ENCODE peak calls at places on chromosome 4, in ten cellular contexts. W is PC-9; S is esophagus muscularis mucosa; D is SK-N-SH; J is PC-3; P is stomach; Q is right atrium auricular region; V is CD4-positive, alpha-beta memory T cell; L is adipocyte; I is GM23248. O is an unnamed sample.
A peak's percentile ranks its signal among the peaks of the same experiment; 100 is the strongest.

GRCh38 chr4:103626296-103626695 is 93.5 kb downstream of the TACR3 start:
- DNase-seq in W (no peak), S (no peak), D (no peak), J (no peak), P (no peak), Q (no peak), V (no peak), L (no peak), I (no peak), O (no peak)

GRCh38 chr4:71602271-71602890 is 181.5 kb downstream of the GC start:
- DNase-seq in W (no peak), S (no peak), D (no peak), J (peak; percentile 48), P (no peak), Q (no peak), V (no peak), L (no peak), I (peak; percentile 18), O (no peak)

GRCh38 chr4:40194602-40195161 is 2.1 kb upstream of the RHOH start:
- DNase-seq in W (no peak), S (no peak), D (peak; percentile 23), J (no peak), P (no peak), Q (no peak), V (peak; percentile 77), L (peak; percentile 24), I (no peak), O (no peak)

GRCh38 chr4:37438880-37439279 is 194.3 kb downstream of the NWD2 start:
- DNase-seq in W (peak; percentile 59), S (no peak), D (no peak), J (peak; percentile 49), P (no peak), Q (no peak), V (no peak), L (peak; percentile 17), I (peak; percentile 16), O (no peak)

GRCh38 chr4:94462572-94462971 is 10.8 kb downstream of the PDLIM5 start:
- DNase-seq in W (no peak), S (no peak), D (no peak), J (peak; percentile 52), P (no peak), Q (no peak), V (no peak), L (peak; percentile 29), I (no peak), O (no peak)

GRCh38 chr4:85697864-85698263 is 222.9 kb downstream of the ARHGAP24 start:
- DNase-seq in W (no peak), S (no peak), D (no peak), J (no peak), P (no peak), Q (no peak), V (no peak), L (no peak), I (no peak), O (no peak)

GRCh38 chr4:10117424-10118354 is 1.1 kb upstream of the WDR1 start:
- DNase-seq in W (no peak), S (no peak), D (no peak), J (no peak), P (no peak), Q (no peak), V (peak; percentile 72), L (no peak), I (peak; percentile 39), O (peak; percentile 55)

GRCh38 chr4:110130578-110131358 is 67.6 kb downstream of the ELOVL6 start:
- DNase-seq in W (peak; percentile 43), S (no peak), D (no peak), J (peak; percentile 35), P (no peak), Q (no peak), V (no peak), L (no peak), I (no peak), O (no peak)

DNA sequence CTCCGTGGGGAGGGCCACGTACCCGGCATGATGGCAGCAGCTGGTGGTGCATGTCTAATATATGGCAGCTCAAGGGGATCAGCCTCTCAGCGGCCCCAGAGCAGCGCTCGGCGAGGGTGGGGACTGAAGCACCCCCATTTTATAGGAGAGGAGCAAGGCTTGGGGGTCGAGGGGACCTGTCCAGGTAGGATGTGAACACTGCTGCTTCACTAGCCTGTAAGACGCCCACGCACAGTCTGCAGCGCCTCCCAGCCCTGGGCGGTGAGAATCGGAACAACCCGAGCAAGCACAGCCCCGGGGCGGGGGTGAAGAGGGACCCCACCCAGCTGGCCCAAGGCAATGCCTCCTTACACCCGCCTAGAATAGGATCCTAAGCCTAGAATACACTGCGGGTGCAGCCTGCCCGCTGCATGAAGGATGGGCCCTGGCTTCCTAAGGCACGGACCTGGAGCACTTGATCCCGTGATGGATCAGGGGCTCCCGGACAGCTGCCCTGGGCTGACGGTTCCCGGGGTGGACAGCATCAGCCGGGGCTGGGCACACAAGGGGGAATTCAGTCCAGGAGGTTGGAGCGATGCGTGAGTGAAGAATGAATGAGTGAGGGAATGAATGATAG is 17.6 kb downstream of the ADRA2C start:
- DNase-seq in W (no peak), S (no peak), D (no peak), J (peak; percentile 35), P (no peak), Q (no peak), V (no peak), L (no peak), I (peak; percentile 48), O (no peak)
- H3K4me3 ChIP-seq in W (no peak overlapping the region), S (no peak overlapping the region), D (no peak overlapping the region), J (no peak overlapping the region), P (no peak overlapping the region), Q (no peak overlapping the region), V (no peak overlapping the region), L (no peak overlapping the region), I (no peak overlapping the region), O (no peak overlapping the region)

GRCh38 chr4:2827071-2827873 is 16.4 kb upstream of the ADD1 start:
- DNase-seq in W (no peak), S (no peak), D (no peak), J (no peak), P (no peak), Q (no peak), V (no peak), L (no peak), I (no peak), O (no peak)

GRCh38 chr4:2827874-2828751 is 15.5 kb upstream of the ADD1 start:
- DNase-seq in W (no peak), S (no peak), D (no peak), J (no peak), P (no peak), Q (no peak), V (no peak), L (no peak), I (no peak), O (no peak)

GRCh38 chr4:2829933-2830451 is 13.7 kb upstream of the ADD1 start:
- DNase-seq in W (no peak), S (no peak), D (peak; percentile 19), J (no peak), P (no peak), Q (no peak), V (no peak), L (no peak), I (no peak), O (no peak)

GRCh38 chr4:2829321-2829932 is 14.2 kb upstream of the ADD1 start:
- DNase-seq in W (no peak), S (no peak), D (peak; percentile 29), J (no peak), P (no peak), Q (no peak), V (no peak), L (no peak), I (no peak), O (no peak)

DNA sequence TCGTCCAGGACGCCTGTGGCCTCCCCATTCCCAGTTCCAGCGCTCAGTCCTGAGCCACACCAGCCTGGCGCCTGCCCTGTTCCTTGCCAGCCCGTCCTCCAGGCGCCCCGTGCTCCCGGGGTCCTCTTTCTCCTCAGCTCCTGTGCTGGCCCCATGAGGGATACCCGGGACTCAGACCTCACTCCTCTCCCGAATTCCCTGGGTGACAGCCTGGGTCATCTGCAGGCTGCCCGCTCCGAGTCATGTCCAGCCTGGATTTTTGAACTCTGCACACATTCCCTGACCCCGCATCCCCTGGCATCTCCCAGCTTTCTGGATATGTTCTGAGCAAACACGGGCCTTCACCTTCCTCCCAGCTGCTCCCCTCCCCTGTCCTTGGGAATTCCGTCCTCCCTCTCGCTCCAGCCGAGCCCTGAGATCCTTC is 14.9 kb upstream of the ADD1 start:
- DNase-seq in W (no peak), S (no peak), D (peak; percentile 12), J (no peak), P (no peak), Q (no peak), V (no peak), L (no peak), I (no peak), O (no peak)
- H3K36me3 ChIP-seq in W (no peaks in the 10 kb centered on the region), S (peaks cover 91% of the 10 kb centered on the region), D (no peaks in the 10 kb centered on the region), J (no peaks in the 10 kb centered on the region), P (peaks cover 100% of the 10 kb centered on the region), Q (peaks cover 74% of the 10 kb centered on the region), V (peaks cover 40% of the 10 kb centered on the region), L (peaks cover 83% of the 10 kb centered on the region), I (no peaks in the 10 kb centered on the region), O (peaks cover 88% of the 10 kb centered on the region)

GRCh38 chr4:124429746-124430250 is 282.7 kb downstream of the ANKRD50 start:
- DNase-seq in W (no peak), S (no peak), D (no peak), J (peak; percentile 4), P (no peak), Q (no peak), V (no peak), L (no peak), I (no peak), O (no peak)

GRCh38 chr4:124433500-124433899 is 279.0 kb downstream of the ANKRD50 start:
- DNase-seq in W (no peak), S (no peak), D (no peak), J (no peak), P (no peak), Q (no peak), V (no peak), L (no peak), I (peak; percentile 19), O (no peak)

GRCh38 chr4:124433044-124433443 is 279.5 kb downstream of the ANKRD50 start:
- DNase-seq in W (no peak), S (no peak), D (no peak), J (no peak), P (no peak), Q (no peak), V (no peak), L (no peak), I (no peak), O (no peak)

GRCh38 chr4:124431663-124432192 is 280.8 kb downstream of the ANKRD50 start:
- DNase-seq in W (no peak), S (no peak), D (no peak), J (peak; percentile 17), P (no peak), Q (no peak), V (no peak), L (peak; percentile 19), I (peak; percentile 46), O (no peak)

DNA sequence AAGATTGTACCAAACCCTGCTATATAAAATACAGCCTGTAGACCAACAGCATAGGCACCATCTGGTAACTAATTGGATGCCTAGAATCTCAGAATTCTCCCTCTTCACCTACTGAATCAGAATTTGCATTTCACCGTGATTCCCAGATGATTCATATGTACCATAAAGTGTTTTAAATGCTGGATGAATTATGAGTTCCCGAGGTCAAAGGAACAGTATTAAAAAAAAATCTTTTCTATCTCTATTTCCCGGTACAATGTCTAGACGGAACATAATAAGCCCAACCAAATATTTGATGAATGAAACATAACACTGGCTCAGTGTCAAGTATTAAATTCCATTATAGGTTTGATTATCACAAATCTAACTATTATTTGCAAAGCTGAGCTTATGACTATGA is 280.0 kb downstream of the ANKRD50 start:
- DNase-seq in W (peak; percentile 66), S (no peak), D (no peak), J (peak; percentile 93), P (no peak), Q (no peak), V (no peak), L (peak; percentile 28), I (peak; percentile 37), O (no peak)
- H3K4me1 ChIP-seq in W (peaks cover 4% of the 10 kb centered on the region), S (peaks cover 16% of the 10 kb centered on the region), D (no peaks in the 10 kb centered on the region), J (peaks cover 75% of the 10 kb centered on the region), P (peaks cover 21% of the 10 kb centered on the region), Q (no peaks in the 10 kb centered on the region), V (no peaks in the 10 kb centered on the region), L (peaks cover 42% of the 10 kb centered on the region), I (peaks cover 25% of the 10 kb centered on the region), O (peaks cover 3% of the 10 kb centered on the region)

GRCh38 chr4:4320528-4320927 is 30.5 kb downstream of the ZBTB49 start:
- DNase-seq in W (no peak), S (no peak), D (no peak), J (no peak), P (no peak), Q (no peak), V (no peak), L (no peak), I (no peak), O (no peak)

GRCh38 chr4:4321951-4322688 is 32.1 kb downstream of the ZBTB49 start:
- DNase-seq in W (no peak), S (no peak), D (no peak), J (no peak), P (no peak), Q (no peak), V (no peak), L (no peak), I (no peak), O (no peak)

GRCh38 chr4:4320951-4321714 is 31.1 kb downstream of the ZBTB49 start:
- DNase-seq in W (no peak), S (no peak), D (no peak), J (no peak), P (no peak), Q (no peak), V (no peak), L (no peak), I (no peak), O (no peak)

DNA sequence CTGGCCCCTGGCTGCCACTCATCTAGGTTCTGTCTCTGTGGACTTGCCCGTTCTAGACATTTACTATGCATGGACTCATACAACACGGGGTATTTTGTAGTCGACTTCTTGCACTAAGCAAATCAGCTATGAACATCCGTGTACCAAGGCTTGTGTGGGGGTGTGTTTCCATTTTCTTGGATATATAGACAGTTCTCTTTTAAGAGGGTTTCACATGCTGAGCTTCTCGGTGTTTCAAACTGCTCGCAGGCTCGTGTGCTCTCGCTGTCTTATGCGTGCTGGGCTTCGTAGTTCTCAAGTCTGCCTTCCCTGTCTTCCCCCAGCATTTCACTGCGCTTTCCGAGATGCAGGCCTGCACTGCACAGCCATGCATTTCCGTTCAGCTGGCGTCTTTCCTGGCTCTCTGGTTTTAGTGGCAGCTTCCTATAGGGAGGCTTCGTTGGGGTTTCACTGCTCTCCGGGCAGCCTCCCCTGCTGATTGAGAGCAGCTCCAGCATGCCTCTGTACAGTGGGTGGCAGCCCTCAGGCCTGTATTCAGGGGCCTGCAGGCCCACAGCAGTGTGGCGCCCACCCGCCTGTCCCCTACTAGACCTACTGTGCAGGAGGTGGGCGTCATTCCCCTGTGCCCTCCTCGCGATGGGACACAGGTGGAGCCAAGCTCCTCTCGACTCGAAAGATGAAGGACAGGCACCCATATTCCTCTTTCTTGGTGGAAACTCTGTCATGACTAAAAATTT is 27.6 kb downstream of the ZBTB49 start:
- DNase-seq in W (no peak), S (no peak), D (no peak), J (no peak), P (no peak), Q (no peak), V (no peak), L (no peak), I (no peak), O (no peak)
- H3K4me3 ChIP-seq in W (no peak overlapping the region), S (no peak overlapping the region), D (no peak overlapping the region), J (no peak overlapping the region), P (no peak overlapping the region), Q (no peak overlapping the region), V (no peak overlapping the region), L (no peak overlapping the region), I (no peak overlapping the region), O (no peak overlapping the region)